ENCODE peak calls at places on chromosomes 4 and X, in six cellular contexts. One of them, this sample, is unnamed.
A peak's percentile ranks its signal among the peaks of the same experiment; 100 is the strongest.

GRCh38 chr4:154082760-154083530 is 294.1 kb upstream of the SFRP2 start:
- DNase-seq in suprapubic skin: no peak
- DNase-seq in RWPE1: peak; percentile 20
- DNase-seq in PC-9: no peak
- DNase-seq in endothelial cell: peak; percentile 9
- DNase-seq in AG09309: no peak
- DNase-seq in this sample: peak; percentile 18

GRCh38 chrX:150050387-150050786 is 112.1 kb upstream of the EOLA2 start:
- DNase-seq in suprapubic skin: no peak
- DNase-seq in RWPE1: no peak
- DNase-seq in PC-9: no peak
- DNase-seq in endothelial cell: no peak
- DNase-seq in AG09309: no peak
- DNase-seq in this sample: peak; percentile 14

GRCh38 chr4:185379326-185380295 is 16.1 kb downstream of the LRP2BP start:
- DNase-seq in suprapubic skin: no peak
- DNase-seq in RWPE1: no peak
- DNase-seq in PC-9: no peak
- DNase-seq in endothelial cell: no peak
- DNase-seq in AG09309: no peak
- DNase-seq in this sample: no peak

GRCh38 chrX:2592279-2592678 is 91.5 kb upstream of the DHRSX start:
- DNase-seq in suprapubic skin: no peak
- DNase-seq in RWPE1: no peak
- DNase-seq in PC-9: no peak
- DNase-seq in endothelial cell: no peak
- DNase-seq in AG09309: no peak
- DNase-seq in this sample: no peak

GRCh38 chr4:73828945-73829344 is 7.5 kb upstream of the CXCL6 start:
- DNase-seq in suprapubic skin: no peak
- DNase-seq in RWPE1: no peak
- DNase-seq in PC-9: no peak
- DNase-seq in endothelial cell: no peak
- DNase-seq in AG09309: no peak
- DNase-seq in this sample: no peak

GRCh38 chrX:46630141-46630540 is 56.6 kb downstream of the CHST7 start:
- DNase-seq in suprapubic skin: no peak
- DNase-seq in RWPE1: no peak
- DNase-seq in PC-9: no peak
- DNase-seq in endothelial cell: no peak
- DNase-seq in AG09309: no peak
- DNase-seq in this sample: no peak

GRCh38 chr4:90582087-90582486 is 454.9 kb downstream of the CCSER1 start:
- DNase-seq in suprapubic skin: no peak
- DNase-seq in RWPE1: no peak
- DNase-seq in PC-9: no peak
- DNase-seq in endothelial cell: no peak
- DNase-seq in AG09309: no peak
- DNase-seq in this sample: no peak

GRCh38 chr4:128709268-128709667 is 100.2 kb upstream of the JADE1 start:
- DNase-seq in suprapubic skin: no peak
- DNase-seq in RWPE1: no peak
- DNase-seq in PC-9: no peak
- DNase-seq in endothelial cell: peak; percentile 18
- DNase-seq in AG09309: no peak
- DNase-seq in this sample: no peak

GRCh38 chr4:10175626-10176025 is 59.0 kb upstream of the WDR1 start:
- DNase-seq in suprapubic skin: no peak
- DNase-seq in RWPE1: no peak
- DNase-seq in PC-9: no peak
- DNase-seq in endothelial cell: no peak
- DNase-seq in AG09309: no peak
- DNase-seq in this sample: no peak

GRCh38 chr4:155889036-155889793 is 14.3 kb upstream of the TDO2 start:
- DNase-seq in suprapubic skin: no peak
- DNase-seq in RWPE1: peak; percentile 34
- DNase-seq in PC-9: no peak
- DNase-seq in endothelial cell: no peak
- DNase-seq in AG09309: peak; percentile 92
- DNase-seq in this sample: peak; percentile 9

GRCh38 chr4:31366041-31366440 is 645.9 kb downstream of the PCDH7 start:
- DNase-seq in suprapubic skin: no peak
- DNase-seq in RWPE1: no peak
- DNase-seq in PC-9: no peak
- DNase-seq in endothelial cell: no peak
- DNase-seq in AG09309: peak; percentile 39
- DNase-seq in this sample: no peak

GRCh38 chrX:72102760-72103159 is 29.0 kb downstream of the RTL5 start:
- DNase-seq in suprapubic skin: no peak
- DNase-seq in RWPE1: no peak
- DNase-seq in PC-9: no peak
- DNase-seq in endothelial cell: no peak
- DNase-seq in AG09309: no peak
- DNase-seq in this sample: no peak

GRCh38 chrX:149916745-149917392 is 12.5 kb upstream of the HSFX4 start:
- DNase-seq in suprapubic skin: no peak
- DNase-seq in RWPE1: no peak
- DNase-seq in PC-9: no peak
- DNase-seq in endothelial cell: no peak
- DNase-seq in AG09309: no peak
- DNase-seq in this sample: no peak

GRCh38 chrX:6383911-6384310 is 151.0 kb downstream of the VCX3A start:
- DNase-seq in suprapubic skin: no peak
- DNase-seq in RWPE1: no peak
- DNase-seq in PC-9: no peak
- DNase-seq in endothelial cell: no peak
- DNase-seq in AG09309: no peak
- DNase-seq in this sample: no peak

GRCh38 chr4:98802673-98803286 is 126.2 kb downstream of the EIF4E start:
- DNase-seq in suprapubic skin: no peak
- DNase-seq in RWPE1: no peak
- DNase-seq in PC-9: no peak
- DNase-seq in endothelial cell: no peak
- DNase-seq in AG09309: no peak
- DNase-seq in this sample: no peak

GRCh38 chr4:72507167-72507566 is 61.9 kb downstream of the ADAMTS3 start:
- DNase-seq in suprapubic skin: no peak
- DNase-seq in RWPE1: no peak
- DNase-seq in PC-9: no peak
- DNase-seq in endothelial cell: no peak
- DNase-seq in AG09309: no peak
- DNase-seq in this sample: no peak

GRCh38 chr4:82044141-82044993 is 329.4 kb downstream of the HNRNPD start:
- DNase-seq in suprapubic skin: peak; percentile 65
- DNase-seq in RWPE1: peak; percentile 49
- DNase-seq in PC-9: peak; percentile 34
- DNase-seq in endothelial cell: peak; percentile 33
- DNase-seq in AG09309: no peak
- DNase-seq in this sample: peak; percentile 85

GRCh38 chr4:158411180-158411721 is 110.4 kb upstream of the RXFP1 start:
- DNase-seq in suprapubic skin: no peak
- DNase-seq in RWPE1: no peak
- DNase-seq in PC-9: no peak
- DNase-seq in endothelial cell: no peak
- DNase-seq in AG09309: no peak
- DNase-seq in this sample: no peak

GRCh38 chr4:163391756-163392155 is 48.1 kb downstream of the NPY5R start:
- DNase-seq in suprapubic skin: no peak
- DNase-seq in RWPE1: no peak
- DNase-seq in PC-9: no peak
- DNase-seq in endothelial cell: no peak
- DNase-seq in AG09309: no peak
- DNase-seq in this sample: no peak

GRCh38 chrX:1555370-1555769 is 18.4 kb upstream of the P2RY8 start:
- DNase-seq in suprapubic skin: peak; percentile 18
- DNase-seq in RWPE1: no peak
- DNase-seq in PC-9: no peak
- DNase-seq in endothelial cell: no peak
- DNase-seq in AG09309: no peak
- DNase-seq in this sample: no peak

GRCh38 chr4:4872148-4872903 is 12.9 kb downstream of the MSX1 start:
- DNase-seq in suprapubic skin: no peak
- DNase-seq in RWPE1: no peak
- DNase-seq in PC-9: no peak
- DNase-seq in endothelial cell: no peak
- DNase-seq in AG09309: no peak
- DNase-seq in this sample: no peak

GRCh38 chr4:184267206-184267608 is 49.5 kb upstream of the ENPP6 start:
- DNase-seq in suprapubic skin: no peak
- DNase-seq in RWPE1: no peak
- DNase-seq in PC-9: no peak
- DNase-seq in endothelial cell: no peak
- DNase-seq in AG09309: no peak
- DNase-seq in this sample: no peak

GRCh38 chr4:8849266-8850073 is 22.2 kb downstream of the HMX1 start:
- DNase-seq in suprapubic skin: peak; percentile 46
- DNase-seq in RWPE1: no peak
- DNase-seq in PC-9: no peak
- DNase-seq in endothelial cell: no peak
- DNase-seq in AG09309: no peak
- DNase-seq in this sample: no peak

GRCh38 chrX:11449613-11450012 is 156.4 kb downstream of the AMELX start:
- DNase-seq in suprapubic skin: no peak
- DNase-seq in RWPE1: no peak
- DNase-seq in PC-9: no peak
- DNase-seq in endothelial cell: no peak
- DNase-seq in AG09309: no peak
- DNase-seq in this sample: no peak

GRCh38 chrX:68683580-68683979 is 36.1 kb downstream of the STARD8 start:
- DNase-seq in suprapubic skin: no peak
- DNase-seq in RWPE1: no peak
- DNase-seq in PC-9: no peak
- DNase-seq in endothelial cell: no peak
- DNase-seq in AG09309: no peak
- DNase-seq in this sample: no peak

GRCh38 chrX:68682790-68683189 is 35.3 kb downstream of the STARD8 start:
- DNase-seq in suprapubic skin: no peak
- DNase-seq in RWPE1: no peak
- DNase-seq in PC-9: no peak
- DNase-seq in endothelial cell: no peak
- DNase-seq in AG09309: no peak
- DNase-seq in this sample: no peak

GRCh38 chrX:68684919-68685304 is 37.4 kb downstream of the STARD8 start:
- DNase-seq in suprapubic skin: no peak
- DNase-seq in RWPE1: no peak
- DNase-seq in PC-9: no peak
- DNase-seq in endothelial cell: no peak
- DNase-seq in AG09309: no peak
- DNase-seq in this sample: no peak

GRCh38 chrX:68684291-68684918 is 36.9 kb downstream of the STARD8 start:
- DNase-seq in suprapubic skin: no peak
- DNase-seq in RWPE1: no peak
- DNase-seq in PC-9: no peak
- DNase-seq in endothelial cell: peak; percentile 52
- DNase-seq in AG09309: no peak
- DNase-seq in this sample: no peak

DNA sequence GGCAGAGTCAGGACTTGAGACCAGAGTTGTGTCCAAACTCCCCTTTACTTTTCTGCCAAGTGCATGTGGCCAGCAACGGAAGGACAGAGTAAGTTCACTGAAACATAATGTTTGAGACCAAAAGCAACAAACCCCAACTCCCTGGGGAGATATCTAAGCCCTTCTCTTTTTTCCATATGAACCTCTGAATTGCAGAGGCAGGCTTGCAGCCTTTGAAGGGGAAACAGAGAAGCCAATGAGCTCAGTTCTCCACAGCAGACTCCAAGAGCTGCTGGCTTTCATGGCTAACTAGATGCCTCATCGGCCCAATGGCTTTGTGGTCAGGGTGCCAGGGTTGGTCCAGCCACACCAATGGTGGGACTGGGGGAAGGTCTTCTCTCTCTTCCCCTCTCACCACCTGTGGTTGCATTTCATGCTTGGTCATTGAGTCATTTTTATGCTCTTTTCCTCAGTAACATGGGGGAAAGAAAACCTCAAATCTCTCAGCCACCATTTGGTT is 34.0 kb downstream of the STARD8 start:
- DNase-seq in suprapubic skin: no peak
- DNase-seq in RWPE1: no peak
- DNase-seq in PC-9: no peak
- DNase-seq in endothelial cell: no peak
- DNase-seq in AG09309: peak; percentile 35
- DNase-seq in this sample: no peak
- TF ChIP-seq CTCF in suprapubic skin: no peak
- TF ChIP-seq CTCF in RWPE1: no peak
- TF ChIP-seq CTCF in PC-9: no peak
- TF ChIP-seq CTCF in endothelial cell: no peak
- TF ChIP-seq CTCF in AG09309: no peak
- TF ChIP-seq CTCF in this sample: no peak

GRCh38 chr4:89254847-89255246 is 52.8 kb downstream of the GPRIN3 start:
- DNase-seq in suprapubic skin: no peak
- DNase-seq in RWPE1: peak; percentile 39
- DNase-seq in PC-9: no peak
- DNase-seq in endothelial cell: peak; percentile 37
- DNase-seq in AG09309: no peak
- DNase-seq in this sample: peak; percentile 41
- TF ChIP-seq CTCF in suprapubic skin: peak; percentile 33
- TF ChIP-seq CTCF in RWPE1: peak; percentile 67
- TF ChIP-seq CTCF in PC-9: peak; percentile 80
- TF ChIP-seq CTCF in endothelial cell: peak; percentile 92
- TF ChIP-seq CTCF in AG09309: peak; percentile 76
- TF ChIP-seq CTCF in this sample: no peak

GRCh38 chr4:84583871-84584373 is 995 bp downstream of the CDS1 start:
- DNase-seq in suprapubic skin: no peak
- DNase-seq in RWPE1: no peak
- DNase-seq in PC-9: no peak
- DNase-seq in endothelial cell: no peak
- DNase-seq in AG09309: no peak
- DNase-seq in this sample: no peak
- TF ChIP-seq CTCF in suprapubic skin: no peak
- TF ChIP-seq CTCF in RWPE1: peak; percentile 12
- TF ChIP-seq CTCF in PC-9: no peak
- TF ChIP-seq CTCF in endothelial cell: no peak
- TF ChIP-seq CTCF in AG09309: no peak
- TF ChIP-seq CTCF in this sample: no peak

GRCh38 chr4:14857986-14858385 is 144.3 kb upstream of the CPEB2 start:
- DNase-seq in suprapubic skin: no peak
- DNase-seq in RWPE1: no peak
- DNase-seq in PC-9: no peak
- DNase-seq in endothelial cell: no peak
- DNase-seq in AG09309: no peak
- DNase-seq in this sample: no peak

GRCh38 chr4:14856927-14857220 is 145.4 kb upstream of the CPEB2 start:
- DNase-seq in suprapubic skin: no peak
- DNase-seq in RWPE1: no peak
- DNase-seq in PC-9: no peak
- DNase-seq in endothelial cell: no peak
- DNase-seq in AG09309: no peak
- DNase-seq in this sample: no peak

GRCh38 chr4:14855719-14856075 is 146.6 kb upstream of the CPEB2 start:
- DNase-seq in suprapubic skin: no peak
- DNase-seq in RWPE1: no peak
- DNase-seq in PC-9: no peak
- DNase-seq in endothelial cell: no peak
- DNase-seq in AG09309: no peak
- DNase-seq in this sample: no peak

GRCh38 chr4:14856076-14856926 is 146.0 kb upstream of the CPEB2 start:
- DNase-seq in suprapubic skin: peak; percentile 80
- DNase-seq in RWPE1: peak; percentile 90
- DNase-seq in PC-9: peak; percentile 77
- DNase-seq in endothelial cell: no peak
- DNase-seq in AG09309: peak; percentile 83
- DNase-seq in this sample: peak; percentile 67

GRCh38 chr4:14857475-14857874 is 144.8 kb upstream of the CPEB2 start:
- DNase-seq in suprapubic skin: no peak
- DNase-seq in RWPE1: no peak
- DNase-seq in PC-9: no peak
- DNase-seq in endothelial cell: no peak
- DNase-seq in AG09309: no peak
- DNase-seq in this sample: no peak
- TF ChIP-seq CTCF in suprapubic skin: no peak
- TF ChIP-seq CTCF in RWPE1: no peak
- TF ChIP-seq CTCF in PC-9: no peak
- TF ChIP-seq CTCF in endothelial cell: no peak
- TF ChIP-seq CTCF in AG09309: no peak
- TF ChIP-seq CTCF in this sample: no peak